ENCODE peak calls at places on chromosomes 2 and 18, in seven cellular contexts. P is SHP77 treated with DMSO at 0.1 percent for 48 hours; E is NCI-H1105 treated with DMSO at 0.1 percent for 48 hours; V is NCI-H524; L is activated gamma-delta T cell treated with Interleukin-2 at 50 U/mL for 16 hours; W is activated CD8-positive, alpha-beta memory T cell treated with anti-CD3 and anti-CD28 coated beads, Interleukin-2, amount 10 ng/mL, durations not matched to agents 7 days and 5 days; H is M059J. I is an unnamed sample.

GRCh38 chr2:33678447-33678846 is 79.3 kb upstream of the FAM98A start:
- DNase-seq in P (no peak), E (no peak), V (no peak), L (no peak), W (no peak), H (no peak), I (no peak)

GRCh38 chr2:38740851-38741541 is 10.2 kb downstream of the SRSF7 start:
- DNase-seq in P (no peak), E (peak), V (no peak), L (no peak), W (no peak), H (peak), I (peak)

GRCh38 chr2:144361742-144362141 is 158.2 kb downstream of the ZEB2 start:
- DNase-seq in P (no peak), E (no peak), V (no peak), L (no peak), W (no peak), H (no peak), I (no peak)

GRCh38 chr2:147098946-147099345 is 745.9 kb upstream of the ACVR2A start:
- DNase-seq in P (no peak), E (no peak), V (no peak), L (no peak), W (no peak), H (no peak), I (no peak)

GRCh38 chr2:144453486-144454158 is 66.3 kb downstream of the ZEB2 start:
- DNase-seq in P (no peak), E (no peak), V (no peak), L (no peak), W (no peak), H (no peak), I (no peak)

GRCh38 chr18:25349926-25350560 is 1.9 kb downstream of the ZNF521 start:
- DNase-seq in P (no peak), E (no peak), V (peak), L (no peak), W (no peak), H (peak), I (no peak)

GRCh38 chr2:241897231-241897916 is 27.8 kb downstream of the RTP5 start:
- DNase-seq in P (no peak), E (no peak), V (no peak), L (no peak), W (no peak), H (no peak), I (no peak)

GRCh38 chr18:61606068-61606660 is 272.9 kb downstream of the CDH20 start:
- DNase-seq in P (no peak), E (no peak), V (peak), L (no peak), W (no peak), H (peak), I (no peak)

GRCh38 chr18:36365836-36366775 is 68.6 kb downstream of the FHOD3 start:
- DNase-seq in P (no peak), E (no peak), V (no peak), L (no peak), W (no peak), H (no peak), I (no peak)

GRCh38 chr2:47056875-47057731 is 98.0 kb downstream of the STPG4 start:
- DNase-seq in P (no peak), E (no peak), V (no peak), L (no peak), W (no peak), H (peak), I (no peak)

GRCh38 chr2:221649045-221649444 is 76.9 kb upstream of the EPHA4 start:
- DNase-seq in P (no peak), E (peak), V (no peak), L (no peak), W (no peak), H (no peak), I (peak)

GRCh38 chr2:224401641-224402342 is at the start of gene FAM124B:
- DNase-seq in P (no peak), E (no peak), V (no peak), L (no peak), W (peak), H (peak), I (no peak)

GRCh38 chr2:195404650-195405049 is 252.4 kb upstream of the SLC39A10 start:
- DNase-seq in P (no peak), E (no peak), V (no peak), L (peak), W (no peak), H (no peak), I (no peak)

GRCh38 chr2:144183744-144184143 is 336.2 kb downstream of the ZEB2 start:
- DNase-seq in P (no peak), E (no peak), V (no peak), L (peak), W (peak), H (no peak), I (no peak)

GRCh38 chr18:12052866-12053265 is 40.8 kb upstream of the ANKRD62 start:
- DNase-seq in P (no peak), E (no peak), V (no peak), L (no peak), W (no peak), H (no peak), I (no peak)

GRCh38 chr18:32244863-32245262 is 55.0 kb downstream of the MEP1B start:
- DNase-seq in P (no peak), E (no peak), V (no peak), L (no peak), W (no peak), H (no peak), I (no peak)

GRCh38 chr18:21735452-21736015 is 5.1 kb upstream of the MIB1 start:
- DNase-seq in P (peak), E (no peak), V (no peak), L (no peak), W (peak), H (no peak), I (no peak)

GRCh38 chr2:241770936-241771285 is 5.7 kb upstream of the GAL3ST2 start:
- DNase-seq in P (no peak), E (no peak), V (no peak), L (no peak), W (peak), H (no peak), I (no peak)

I was measured in NCI-H146.